ENCODE peak calls at places on chromosomes 5 and 9, in five cellular contexts. One of them, this sample, is unnamed. For H3K36me3, the result is how much of the 10 kb centered on the place peaks cover.

GRCh38 chr9:131704195-131704983 is 35.5 kb downstream of the RAPGEF1 start:
- DNase-seq in CD8-positive, alpha-beta memory T cell: no peak
- DNase-seq in GM23338: no peak
- DNase-seq in bronchial epithelial cell: peak
- DNase-seq in HepG2: no peak
- DNase-seq in this sample: no peak

GRCh38 chr9:81825831-81826540 is 102.2 kb upstream of the SPATA31D4 start:
- DNase-seq in CD8-positive, alpha-beta memory T cell: no peak
- DNase-seq in GM23338: no peak
- DNase-seq in bronchial epithelial cell: peak
- DNase-seq in HepG2: no peak
- DNase-seq in this sample: no peak

GRCh38 chr5:135832941-135833340 is 1.5 kb upstream of the SLC25A48 start:
- DNase-seq in CD8-positive, alpha-beta memory T cell: no peak
- DNase-seq in GM23338: no peak
- DNase-seq in bronchial epithelial cell: no peak
- DNase-seq in HepG2: no peak
- DNase-seq in this sample: no peak

GRCh38 chr9:100575765-100576368 is 2.0 kb upstream of the CAVIN4 start:
- DNase-seq in CD8-positive, alpha-beta memory T cell: no peak
- DNase-seq in GM23338: no peak
- DNase-seq in bronchial epithelial cell: peak
- DNase-seq in HepG2: no peak
- DNase-seq in this sample: no peak

GRCh38 chr5:581266-581665 is 30.9 kb upstream of the CEP72 start:
- DNase-seq in CD8-positive, alpha-beta memory T cell: no peak
- DNase-seq in GM23338: no peak
- DNase-seq in bronchial epithelial cell: no peak
- DNase-seq in HepG2: no peak
- DNase-seq in this sample: no peak

GRCh38 chr5:114467729-114468128 is 105.9 kb downstream of the KCNN2 start:
- DNase-seq in CD8-positive, alpha-beta memory T cell: no peak
- DNase-seq in GM23338: no peak
- DNase-seq in bronchial epithelial cell: peak
- DNase-seq in HepG2: no peak
- DNase-seq in this sample: no peak

GRCh38 chr5:91311697-91312501 is 71.2 kb downstream of the ARRDC3 start:
- DNase-seq in CD8-positive, alpha-beta memory T cell: peak
- DNase-seq in GM23338: peak
- DNase-seq in bronchial epithelial cell: peak
- DNase-seq in HepG2: peak
- DNase-seq in this sample: no peak

GRCh38 chr9:28696960-28697359 is 1123.7 kb upstream of the C9orf72 start:
- DNase-seq in CD8-positive, alpha-beta memory T cell: no peak
- DNase-seq in GM23338: no peak
- DNase-seq in bronchial epithelial cell: no peak
- DNase-seq in HepG2: no peak
- DNase-seq in this sample: no peak

GRCh38 chr5:139100825-139101224 is 97.3 kb downstream of the SIL1 start:
- DNase-seq in CD8-positive, alpha-beta memory T cell: no peak
- DNase-seq in GM23338: no peak
- DNase-seq in bronchial epithelial cell: peak
- DNase-seq in HepG2: no peak
- DNase-seq in this sample: no peak

GRCh38 chr5:160197341-160198147 is 31.8 kb upstream of the FABP6 start:
- DNase-seq in CD8-positive, alpha-beta memory T cell: no peak
- DNase-seq in GM23338: peak
- DNase-seq in bronchial epithelial cell: no peak
- DNase-seq in HepG2: no peak
- DNase-seq in this sample: no peak

GRCh38 chr5:180105827-180106312 is 34.3 kb upstream of the RNF130 start:
- DNase-seq in CD8-positive, alpha-beta memory T cell: no peak
- DNase-seq in GM23338: no peak
- DNase-seq in bronchial epithelial cell: no peak
- DNase-seq in HepG2: no peak
- DNase-seq in this sample: no peak

GRCh38 chr5:181246276-181247050 is 2.8 kb upstream of the RACK1 start:
- DNase-seq in CD8-positive, alpha-beta memory T cell: peak
- DNase-seq in GM23338: peak
- DNase-seq in bronchial epithelial cell: peak
- DNase-seq in HepG2: peak
- DNase-seq in this sample: peak

GRCh38 chr9:129628709-129629108 is 2.7 kb downstream of the NTMT1 start:
- DNase-seq in CD8-positive, alpha-beta memory T cell: no peak
- DNase-seq in GM23338: no peak
- DNase-seq in bronchial epithelial cell: no peak
- DNase-seq in HepG2: no peak
- DNase-seq in this sample: no peak

GRCh38 chr5:74648835-74649286 is 8.3 kb upstream of the ENC1 start:
- DNase-seq in CD8-positive, alpha-beta memory T cell: peak
- DNase-seq in GM23338: peak
- DNase-seq in bronchial epithelial cell: peak
- DNase-seq in HepG2: peak
- DNase-seq in this sample: no peak

GRCh38 chr5:50963647-50964584 is 297.5 kb downstream of the PARP8 start:
- DNase-seq in CD8-positive, alpha-beta memory T cell: no peak
- DNase-seq in GM23338: peak
- DNase-seq in bronchial epithelial cell: no peak
- DNase-seq in HepG2: no peak
- DNase-seq in this sample: no peak

DNA sequence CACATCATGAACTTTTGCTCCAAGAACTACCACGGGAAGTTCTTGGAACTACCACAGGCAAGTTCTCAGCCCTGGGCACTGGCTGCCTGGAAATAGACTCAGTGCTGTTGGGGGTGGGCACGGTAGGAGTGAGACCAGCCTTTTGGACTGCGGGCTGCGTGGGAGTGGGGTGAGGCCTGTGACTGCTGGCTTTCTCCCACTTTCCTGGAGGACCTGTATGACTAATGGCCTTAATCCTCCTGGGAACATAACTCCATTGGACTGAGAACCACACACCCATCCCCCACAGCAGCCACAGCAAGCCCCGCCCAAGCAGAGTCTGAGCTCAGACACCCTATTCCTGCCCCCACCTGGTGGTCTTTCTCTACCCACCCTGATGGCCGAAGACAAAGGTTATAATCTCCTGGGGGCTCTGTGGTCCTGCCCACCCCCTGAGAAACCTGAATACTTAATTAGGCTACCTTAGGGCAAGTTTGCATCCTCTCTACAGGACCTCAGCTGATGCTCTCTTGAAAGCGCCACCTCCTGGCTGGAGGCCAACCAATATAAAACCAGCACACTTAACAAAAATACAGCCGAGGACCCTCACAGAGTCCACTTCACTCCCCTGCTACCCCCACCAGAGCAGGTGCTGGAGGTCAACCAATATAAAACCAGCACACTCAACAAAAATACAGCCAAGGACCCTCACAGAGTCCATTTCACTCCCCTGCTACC is 112.6 kb downstream of the CACNA1B start:
- DNase-seq in CD8-positive, alpha-beta memory T cell: no peak
- DNase-seq in GM23338: no peak
- DNase-seq in bronchial epithelial cell: no peak
- DNase-seq in HepG2: no peak
- DNase-seq in this sample: no peak
- H3K36me3 ChIP-seq in CD8-positive, alpha-beta memory T cell: under half
- H3K36me3 ChIP-seq in GM23338: under half
- H3K36me3 ChIP-seq in bronchial epithelial cell: under half
- H3K36me3 ChIP-seq in HepG2: under half
- H3K36me3 ChIP-seq in this sample: under half

GRCh38 chr9:89154651-89155336 is 23.8 kb downstream of the SHC3 start:
- DNase-seq in CD8-positive, alpha-beta memory T cell: no peak
- DNase-seq in GM23338: no peak
- DNase-seq in bronchial epithelial cell: peak
- DNase-seq in HepG2: no peak
- DNase-seq in this sample: no peak
- H3K4me3 ChIP-seq in CD8-positive, alpha-beta memory T cell: no peak
- H3K4me3 ChIP-seq in GM23338: no peak
- H3K4me3 ChIP-seq in bronchial epithelial cell: no peak
- H3K4me3 ChIP-seq in HepG2: no peak
- H3K4me3 ChIP-seq in this sample: no peak

GRCh38 chr9:130630091-130630450 is 34.3 kb upstream of the PRDM12 start:
- DNase-seq in CD8-positive, alpha-beta memory T cell: no peak
- DNase-seq in GM23338: no peak
- DNase-seq in bronchial epithelial cell: no peak
- DNase-seq in HepG2: no peak
- DNase-seq in this sample: no peak
- H3K36me3 ChIP-seq in CD8-positive, alpha-beta memory T cell: under half
- H3K36me3 ChIP-seq in GM23338: under half
- H3K36me3 ChIP-seq in bronchial epithelial cell: under half
- H3K36me3 ChIP-seq in HepG2: half or more
- H3K36me3 ChIP-seq in this sample: under half

GRCh38 chr9:105390901-105391300 is 56.9 kb upstream of the FSD1L start:
- DNase-seq in CD8-positive, alpha-beta memory T cell: no peak
- DNase-seq in GM23338: no peak
- DNase-seq in bronchial epithelial cell: no peak
- DNase-seq in HepG2: no peak
- DNase-seq in this sample: no peak

GRCh38 chr9:105389789-105390188 is 58.0 kb upstream of the FSD1L start:
- DNase-seq in CD8-positive, alpha-beta memory T cell: no peak
- DNase-seq in GM23338: peak
- DNase-seq in bronchial epithelial cell: no peak
- DNase-seq in HepG2: no peak
- DNase-seq in this sample: no peak

DNA sequence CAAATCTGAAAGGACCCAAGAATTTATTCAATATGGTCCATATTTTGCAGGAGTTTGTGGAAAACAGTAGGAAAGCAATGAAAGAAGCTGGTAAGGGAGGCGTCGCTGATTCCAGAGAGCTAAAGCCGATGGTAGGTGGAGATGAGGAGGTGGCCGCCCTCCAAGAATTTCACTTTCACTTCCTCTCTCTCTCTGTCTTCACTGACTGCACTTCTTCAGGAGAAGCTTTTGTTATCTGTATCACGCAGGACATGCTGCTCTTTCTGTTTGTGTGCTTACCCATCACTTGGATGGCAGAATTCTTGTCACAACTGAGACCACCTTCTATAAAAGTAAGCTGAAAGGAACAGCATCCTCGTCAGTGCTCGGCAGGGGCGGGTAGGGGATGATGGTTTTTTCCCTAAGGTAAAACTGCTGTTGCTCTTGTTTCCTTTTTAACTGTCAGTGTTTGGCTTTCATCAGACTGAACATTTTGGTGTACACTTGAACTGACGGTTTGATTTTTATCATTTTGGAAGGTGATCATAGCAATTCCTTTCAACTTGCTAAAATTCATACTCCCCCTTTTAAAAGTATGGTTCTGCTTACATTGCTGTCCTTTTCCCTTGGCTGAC is 62.4 kb upstream of the FSD1L start:
- DNase-seq in CD8-positive, alpha-beta memory T cell: no peak
- DNase-seq in GM23338: peak
- DNase-seq in bronchial epithelial cell: no peak
- DNase-seq in HepG2: no peak
- DNase-seq in this sample: no peak
- H3K4me3 ChIP-seq in CD8-positive, alpha-beta memory T cell: peak
- H3K4me3 ChIP-seq in GM23338: no peak
- H3K4me3 ChIP-seq in bronchial epithelial cell: no peak
- H3K4me3 ChIP-seq in HepG2: no peak
- H3K4me3 ChIP-seq in this sample: no peak

GRCh38 chr5:40829748-40830305 is 5.2 kb downstream of the RPL37 start:
- DNase-seq in CD8-positive, alpha-beta memory T cell: no peak
- DNase-seq in GM23338: no peak
- DNase-seq in bronchial epithelial cell: no peak
- DNase-seq in HepG2: no peak
- DNase-seq in this sample: no peak

GRCh38 chr5:40827479-40827977 is 7.5 kb downstream of the RPL37 start:
- DNase-seq in CD8-positive, alpha-beta memory T cell: no peak
- DNase-seq in GM23338: no peak
- DNase-seq in bronchial epithelial cell: no peak
- DNase-seq in HepG2: no peak
- DNase-seq in this sample: no peak

GRCh38 chr5:40828690-40829661 is 6.0 kb downstream of the RPL37 start:
- DNase-seq in CD8-positive, alpha-beta memory T cell: no peak
- DNase-seq in GM23338: no peak
- DNase-seq in bronchial epithelial cell: no peak
- DNase-seq in HepG2: no peak
- DNase-seq in this sample: no peak

GRCh38 chr5:40826778-40827478 is 8.1 kb downstream of the RPL37 start:
- DNase-seq in CD8-positive, alpha-beta memory T cell: no peak
- DNase-seq in GM23338: no peak
- DNase-seq in bronchial epithelial cell: no peak
- DNase-seq in HepG2: no peak
- DNase-seq in this sample: no peak

GRCh38 chr5:40828021-40828631 is 6.9 kb downstream of the RPL37 start:
- DNase-seq in CD8-positive, alpha-beta memory T cell: no peak
- DNase-seq in GM23338: no peak
- DNase-seq in bronchial epithelial cell: no peak
- DNase-seq in HepG2: no peak
- DNase-seq in this sample: no peak
- H3K36me3 ChIP-seq in CD8-positive, alpha-beta memory T cell: under half
- H3K36me3 ChIP-seq in GM23338: half or more
- H3K36me3 ChIP-seq in bronchial epithelial cell: under half
- H3K36me3 ChIP-seq in HepG2: half or more
- H3K36me3 ChIP-seq in this sample: under half

GRCh38 chr5:149409268-149409948 is 30.3 kb upstream of the IL17B start:
- DNase-seq in CD8-positive, alpha-beta memory T cell: no peak
- DNase-seq in GM23338: peak
- DNase-seq in bronchial epithelial cell: no peak
- DNase-seq in HepG2: no peak
- DNase-seq in this sample: no peak
- H3K4me3 ChIP-seq in CD8-positive, alpha-beta memory T cell: no peak
- H3K4me3 ChIP-seq in GM23338: no peak
- H3K4me3 ChIP-seq in bronchial epithelial cell: no peak
- H3K4me3 ChIP-seq in HepG2: no peak
- H3K4me3 ChIP-seq in this sample: no peak

DNA sequence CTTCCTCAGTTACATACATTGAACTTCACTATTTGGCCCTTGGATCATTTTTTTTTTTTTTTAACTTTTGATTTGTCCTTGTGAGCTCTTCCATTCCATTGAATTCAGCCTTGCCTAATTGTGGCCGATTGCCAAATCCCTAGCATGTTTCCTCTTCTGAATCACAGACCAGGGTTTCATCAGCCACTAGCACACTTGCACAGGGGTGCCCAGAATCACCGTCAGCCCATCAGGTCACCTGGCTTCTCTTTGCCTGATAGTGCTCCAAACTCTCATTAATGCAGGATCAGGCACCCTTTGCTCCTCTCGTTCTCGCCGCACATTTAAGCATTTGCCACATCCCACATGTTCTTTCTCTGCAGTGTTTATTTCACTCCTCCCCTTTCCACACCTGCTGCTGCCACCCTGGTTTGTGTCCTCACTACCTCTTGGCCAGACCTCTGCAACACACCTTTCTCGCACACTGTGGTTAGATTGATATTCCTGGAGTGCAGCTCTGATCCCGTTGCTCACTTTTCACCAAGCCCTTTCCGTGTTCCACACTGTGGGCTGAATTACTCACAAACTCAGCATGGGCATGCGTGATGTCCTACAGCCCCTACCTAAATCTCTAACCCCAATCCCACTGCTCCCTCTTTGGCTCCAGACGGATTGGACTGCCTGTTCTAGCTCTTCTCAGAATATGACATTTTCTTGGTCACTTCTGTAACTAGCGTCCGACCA is 9.8 kb downstream of the PIK3R1 start:
- DNase-seq in CD8-positive, alpha-beta memory T cell: no peak
- DNase-seq in GM23338: no peak
- DNase-seq in bronchial epithelial cell: peak
- DNase-seq in HepG2: peak
- DNase-seq in this sample: no peak
- H3K36me3 ChIP-seq in CD8-positive, alpha-beta memory T cell: under half
- H3K36me3 ChIP-seq in GM23338: under half
- H3K36me3 ChIP-seq in bronchial epithelial cell: under half
- H3K36me3 ChIP-seq in HepG2: under half
- H3K36me3 ChIP-seq in this sample: under half